ENCODE peak calls at places on chromosomes 3 and 15, in four cellular contexts. U is hepatocyte, M is gastrocnemius medialis, P is Peyer's patch. I is an unnamed sample.
A peak's percentile ranks its signal among the peaks of the same experiment; 100 is the strongest.

GRCh38 chr3:184320099-184320445 is 5.7 kb downstream of the EIF4G1 start:
- DNase-seq in U (peak; percentile 87), M (peak; percentile 96), P (peak; percentile 94), I (peak; percentile 99)

GRCh38 chr3:187640823-187641135 is 29.4 kb downstream of the SST start:
- DNase-seq in U (no peak), M (no peak), P (no peak), I (no peak)

GRCh38 chr3:155805802-155806618 is at the start of gene C3orf33:
- DNase-seq in U (peak; percentile 88), M (peak; percentile 20), P (peak; percentile 88), I (peak; percentile 91)

GRCh38 chr15:60673918-60674558 is 195.1 kb upstream of the ICE2 start:
- DNase-seq in U (peak; percentile 83), M (peak; percentile 65), P (peak; percentile 59), I (peak; percentile 69)

GRCh38 chr3:122021811-122022401 is at the start of gene ILDR1:
- DNase-seq in U (peak; percentile 74), M (no peak), P (peak; percentile 83), I (peak; percentile 90)

GRCh38 chr3:98596902-98597500 is 3.6 kb upstream of the CPOX start:
- DNase-seq in U (peak; percentile 46), M (no peak), P (no peak), I (no peak)

GRCh38 chr3:101809178-101810022 is 30.4 kb downstream of the NXPE3 start:
- DNase-seq in U (peak; percentile 67), M (no peak), P (peak; percentile 61), I (no peak)

GRCh38 chr3:194766845-194767244 is 81.2 kb downstream of the FAM43A start:
- DNase-seq in U (no peak), M (no peak), P (no peak), I (no peak)

GRCh38 chr3:86047329-86047625 is 943.7 kb downstream of the VGLL3 start:
- DNase-seq in U (no peak), M (no peak), P (no peak), I (no peak)

GRCh38 chr3:194379651-194380050 is 10.1 kb upstream of the LRRC15 start:
- DNase-seq in U (no peak), M (no peak), P (peak; percentile 32), I (no peak)

GRCh38 chr15:77514635-77515421 is 94.1 kb downstream of the HMG20A start:
- DNase-seq in U (no peak), M (no peak), P (no peak), I (no peak)

GRCh38 chr3:84961492-84962255 is 2.9 kb downstream of the CADM2 start:
- DNase-seq in U (no peak), M (no peak), P (no peak), I (no peak)

GRCh38 chr15:89494006-89494405 is 2.4 kb downstream of the RHCG start:
- DNase-seq in U (no peak), M (no peak), P (peak; percentile 7), I (no peak)

GRCh38 chr3:72353236-72354105 is 494.8 kb downstream of the SHQ1 start:
- DNase-seq in U (no peak), M (no peak), P (peak; percentile 34), I (no peak)

GRCh38 chr15:27219636-27220035 is 248.7 kb downstream of the GABRG3 start:
- DNase-seq in U (no peak), M (no peak), P (no peak), I (no peak)

GRCh38 chr3:150739877-150740645 is 22.9 kb downstream of the SIAH2 start:
- DNase-seq in U (no peak), M (no peak), P (no peak), I (no peak)

GRCh38 chr3:4587061-4587837 is 94.1 kb downstream of the ITPR1 start:
- DNase-seq in U (no peak), M (no peak), P (no peak), I (no peak)

GRCh38 chr15:29686445-29687203 is 135.6 kb downstream of the TJP1 start:
- DNase-seq in U (no peak), M (no peak), P (no peak), I (no peak)

GRCh38 chr3:105364113-105364512 is 2.6 kb upstream of the ALCAM start:
- DNase-seq in U (no peak), M (no peak), P (no peak), I (no peak)

GRCh38 chr3:64548200-64548889 is 139.5 kb downstream of the ADAMTS9 start:
- DNase-seq in U (peak; percentile 43), M (no peak), P (peak; percentile 62), I (peak; percentile 20)

GRCh38 chr15:98440917-98441316 is 207.4 kb upstream of the IGF1R start:
- DNase-seq in U (no peak), M (no peak), P (no peak), I (no peak)

GRCh38 chr3:78660958-78661357 is 1106.8 kb downstream of the ROBO1 start:
- DNase-seq in U (no peak), M (peak; percentile 14), P (no peak), I (no peak)

GRCh38 chr3:100124116-100124767 is 9.9 kb upstream of the FILIP1L start:
- DNase-seq in U (no peak), M (peak; percentile 78), P (no peak), I (no peak)

GRCh38 chr3:10774825-10775224 is 41.2 kb upstream of the SLC6A11 start:
- DNase-seq in U (no peak), M (no peak), P (no peak), I (no peak)

GRCh38 chr3:31534036-31534435 is 1.3 kb downstream of the STT3B start:
- DNase-seq in U (peak; percentile 26), M (no peak), P (no peak), I (no peak)

GRCh38 chr3:128922804-128923459 is 43.5 kb downstream of the ACAD9 start:
- DNase-seq in U (no peak), M (no peak), P (peak; percentile 52), I (no peak)

GRCh38 chr3:188578579-188579363 is 424.8 kb downstream of the LPP start:
- DNase-seq in U (no peak), M (peak; percentile 49), P (no peak), I (peak; percentile 27)

GRCh38 chr3:120348065-120348980 is 831 bp downstream of the LRRC58 start:
- DNase-seq in U (peak; percentile 13), M (no peak), P (no peak), I (no peak)

GRCh38 chr15:47766406-47766805 is 49.1 kb downstream of the SEMA6D start:
- DNase-seq in U (no peak), M (no peak), P (no peak), I (no peak)

GRCh38 chr15:40958723-40959122 is 5.5 kb downstream of the CHAC1 start:
- DNase-seq in U (peak; percentile 6), M (no peak), P (no peak), I (no peak)

GRCh38 chr15:101256756-101257155 is 4.9 kb upstream of the CHSY1 start:
- DNase-seq in U (no peak), M (no peak), P (no peak), I (no peak)

GRCh38 chr3:100954990-100955389 is 38.2 kb downstream of the ABI3BP start:
- DNase-seq in U (peak; percentile 20), M (peak; percentile 52), P (no peak), I (no peak)

GRCh38 chr15:71295242-71296031 is 180.2 kb downstream of the THSD4 start:
- DNase-seq in U (peak; percentile 56), M (no peak), P (no peak), I (no peak)

GRCh38 chr3:120033594-120033993 is 60.7 kb downstream of the GSK3B start:
- DNase-seq in U (no peak), M (no peak), P (no peak), I (no peak)

GRCh38 chr15:78976691-78977090 is 31.8 kb upstream of the CTSH start:
- DNase-seq in U (no peak), M (no peak), P (no peak), I (no peak)

GRCh38 chr15:65410972-65411371 is 11.8 kb downstream of the IGDCC4 start:
- DNase-seq in U (no peak), M (no peak), P (no peak), I (peak; percentile 48)
- H3K27ac ChIP-seq in U (no peak overlapping the region), M (no peak overlapping the region), P (no peak overlapping the region), I (no peak overlapping the region)

DNA sequence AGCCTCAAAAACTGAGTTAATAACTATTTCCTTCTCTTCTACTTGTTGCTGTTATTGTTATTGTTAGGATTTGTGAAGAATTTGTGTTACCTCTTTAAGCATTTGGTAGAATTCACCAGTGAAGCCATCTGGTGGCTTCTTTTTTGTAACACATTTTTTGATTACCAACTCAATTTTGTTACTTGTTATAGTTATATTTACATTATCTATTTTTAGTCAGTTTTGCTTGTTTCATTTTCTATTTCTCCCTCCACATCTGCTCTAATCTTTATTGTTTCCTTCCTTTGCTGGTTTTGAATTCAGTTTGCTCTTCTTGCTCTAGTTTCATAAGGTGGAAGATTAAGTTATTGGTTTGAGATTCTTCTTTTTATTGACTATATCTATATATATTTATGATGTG is 3.7 kb upstream of the SLC9C1 start:
- DNase-seq in U (no peak), M (no peak), P (no peak), I (no peak)
- H3K4me1 ChIP-seq in U (peaks cover 7% of the 10 kb centered on the region), M (peaks cover 3% of the 10 kb centered on the region), P (no peaks in the 10 kb centered on the region), I (no peaks in the 10 kb centered on the region)

GRCh38 chr15:64222573-64223361 is 59.9 kb upstream of the PPIB start:
- DNase-seq in U (no peak), M (no peak), P (no peak), I (no peak)
- H3K27ac ChIP-seq in U (no peak overlapping the region), M (no peak overlapping the region), P (no peak overlapping the region), I (no peak overlapping the region)

GRCh38 chr15:67085818-67086649 is 20.6 kb downstream of the SMAD3 start:
- DNase-seq in U (no peak), M (no peak), P (peak; percentile 77), I (no peak)
- H3K4me1 ChIP-seq in U (peaks cover 86% of the 10 kb centered on the region), M (peaks cover 92% of the 10 kb centered on the region), P (peaks cover 64% of the 10 kb centered on the region), I (peaks cover 60% of the 10 kb centered on the region)

GRCh38 chr15:66180706-66181105 is 72.8 kb downstream of the MEGF11 start:
- DNase-seq in U (no peak), M (no peak), P (no peak), I (no peak)
- H3K27ac ChIP-seq in U (no peak overlapping the region), M (no peak overlapping the region), P (no peak overlapping the region), I (no peak overlapping the region)

GRCh38 chr3:125381743-125382142 is 6.6 kb upstream of the ZNF148 start:
- DNase-seq in U (peak; percentile 18), M (no peak), P (no peak), I (no peak)

GRCh38 chr3:125378762-125379161 is 3.6 kb upstream of the ZNF148 start:
- DNase-seq in U (no peak), M (no peak), P (no peak), I (no peak)

GRCh38 chr3:125382323-125382722 is 7.2 kb upstream of the ZNF148 start:
- DNase-seq in U (no peak), M (no peak), P (no peak), I (no peak)

GRCh38 chr3:125381314-125381713 is 6.2 kb upstream of the ZNF148 start:
- DNase-seq in U (no peak), M (no peak), P (no peak), I (no peak)

DNA sequence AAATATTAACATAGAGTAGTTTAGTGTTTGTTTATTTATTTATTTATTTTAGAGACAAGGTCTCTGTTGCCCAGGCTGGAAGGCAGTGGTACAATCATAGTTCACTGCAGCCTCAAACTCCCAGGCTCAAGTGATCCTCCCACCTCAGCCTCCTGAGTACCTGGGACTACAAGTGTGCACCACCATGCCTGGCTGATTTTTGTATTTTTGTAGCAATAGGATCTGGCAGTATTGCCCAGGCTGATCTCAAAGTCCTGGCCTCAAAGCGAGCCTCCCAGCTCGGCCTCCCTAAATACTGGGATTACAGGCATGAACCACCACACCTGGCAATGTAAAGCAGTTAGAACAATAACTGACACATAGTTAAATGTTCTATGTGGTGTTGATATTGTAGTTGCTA is 4.4 kb upstream of the ZNF148 start:
- DNase-seq in U (no peak), M (no peak), P (no peak), I (no peak)
- H3K4me1 ChIP-seq in U (peaks cover 17% of the 10 kb centered on the region), M (peaks cover 7% of the 10 kb centered on the region), P (peaks cover 3% of the 10 kb centered on the region), I (no peaks in the 10 kb centered on the region)

GRCh38 chr15:53648934-53649333 is 110.5 kb downstream of the WDR72 start:
- DNase-seq in U (no peak), M (no peak), P (no peak), I (no peak)

GRCh38 chr15:53644681-53645080 is 114.8 kb downstream of the WDR72 start:
- DNase-seq in U (no peak), M (no peak), P (no peak), I (no peak)
- H3K27ac ChIP-seq in U (no peak overlapping the region), M (no peak overlapping the region), P (no peak overlapping the region), I (no peak overlapping the region)

I was measured in pancreas.